ENCODE peak calls at places on chromosomes 13 and 19, in four cellular contexts. One of them, this sample, is unnamed.

GRCh38 chr19:5686647-5687359 is 3.3 kb upstream of the RPL36 start:
- DNase-seq in ovary: peak; percentile 97
- DNase-seq in BE2C: peak; percentile 100
- DNase-seq in PC-3: peak; percentile 98
- DNase-seq in this sample: peak; percentile 93

GRCh38 chr19:23273022-23273593 is 22.9 kb upstream of the ZNF724 start:
- DNase-seq in ovary: no peak
- DNase-seq in BE2C: no peak
- DNase-seq in PC-3: no peak
- DNase-seq in this sample: peak; percentile 5

GRCh38 chr19:57063070-57063469 is 56.7 kb upstream of the USP29 start:
- DNase-seq in ovary: no peak
- DNase-seq in BE2C: no peak
- DNase-seq in PC-3: no peak
- DNase-seq in this sample: no peak

GRCh38 chr13:110272227-110272626 is 34.7 kb downstream of the COL4A1 start:
- DNase-seq in ovary: no peak
- DNase-seq in BE2C: no peak
- DNase-seq in PC-3: no peak
- DNase-seq in this sample: no peak

GRCh38 chr19:46704379-46705076 is 12.4 kb downstream of the PRKD2 start:
- DNase-seq in ovary: peak; percentile 58
- DNase-seq in BE2C: peak; percentile 80
- DNase-seq in PC-3: peak; percentile 57
- DNase-seq in this sample: peak; percentile 82

GRCh38 chr13:31418186-31418585 is 218.4 kb downstream of the B3GLCT start:
- DNase-seq in ovary: no peak
- DNase-seq in BE2C: no peak
- DNase-seq in PC-3: no peak
- DNase-seq in this sample: no peak

GRCh38 chr13:44790289-44790688 is 199.0 kb downstream of the NUFIP1 start:
- DNase-seq in ovary: no peak
- DNase-seq in BE2C: no peak
- DNase-seq in PC-3: no peak
- DNase-seq in this sample: no peak

GRCh38 chr13:95438297-95438696 is 114.2 kb upstream of the CLDN10 start:
- DNase-seq in ovary: no peak
- DNase-seq in BE2C: no peak
- DNase-seq in PC-3: no peak
- DNase-seq in this sample: no peak

GRCh38 chr13:38045278-38046048 is 175.9 kb upstream of the TRPC4 start:
- DNase-seq in ovary: no peak
- DNase-seq in BE2C: peak; percentile 32
- DNase-seq in PC-3: peak; percentile 51
- DNase-seq in this sample: no peak

GRCh38 chr19:16078759-16079707 is 2.7 kb downstream of the TPM4 start:
- DNase-seq in ovary: peak; percentile 82
- DNase-seq in BE2C: peak; percentile 74
- DNase-seq in PC-3: peak; percentile 99
- DNase-seq in this sample: peak; percentile 85

GRCh38 chr13:28582225-28582891 is 76.6 kb upstream of the POMP start:
- DNase-seq in ovary: no peak
- DNase-seq in BE2C: no peak
- DNase-seq in PC-3: no peak
- DNase-seq in this sample: no peak

GRCh38 chr13:74246398-74246975 is 112.3 kb upstream of the KLF12 start:
- DNase-seq in ovary: no peak
- DNase-seq in BE2C: no peak
- DNase-seq in PC-3: no peak
- DNase-seq in this sample: no peak

GRCh38 chr19:6588508-6589345 is 2.2 kb downstream of the CD70 start:
- DNase-seq in ovary: no peak
- DNase-seq in BE2C: no peak
- DNase-seq in PC-3: no peak
- DNase-seq in this sample: no peak

GRCh38 chr13:45396548-45397095 is 21.6 kb downstream of the SLC25A30 start:
- DNase-seq in ovary: no peak
- DNase-seq in BE2C: no peak
- DNase-seq in PC-3: no peak
- DNase-seq in this sample: no peak

GRCh38 chr19:43667524-43668405 is 2.2 kb downstream of the PLAUR start:
- DNase-seq in ovary: peak; percentile 32
- DNase-seq in BE2C: no peak
- DNase-seq in PC-3: no peak
- DNase-seq in this sample: no peak

GRCh38 chr13:107296804-107297203 is 728.9 kb upstream of the ARGLU1 start:
- DNase-seq in ovary: no peak
- DNase-seq in BE2C: no peak
- DNase-seq in PC-3: peak; percentile 60
- DNase-seq in this sample: no peak

GRCh38 chr19:13420780-13421179 is 85.5 kb downstream of the CACNA1A start:
- DNase-seq in ovary: no peak
- DNase-seq in BE2C: no peak
- DNase-seq in PC-3: peak; percentile 18
- DNase-seq in this sample: no peak

GRCh38 chr19:29609636-29610035 is 3.6 kb downstream of the POP4 start:
- DNase-seq in ovary: no peak
- DNase-seq in BE2C: no peak
- DNase-seq in PC-3: no peak
- DNase-seq in this sample: no peak

GRCh38 chr19:35107541-35107939 is 8.1 kb upstream of the FXYD3 start:
- DNase-seq in ovary: no peak
- DNase-seq in BE2C: no peak
- DNase-seq in PC-3: peak; percentile 80
- DNase-seq in this sample: no peak

GRCh38 chr13:102556806-102557205 is 40.0 kb upstream of the TPP2 start:
- DNase-seq in ovary: no peak
- DNase-seq in BE2C: no peak
- DNase-seq in PC-3: no peak
- DNase-seq in this sample: no peak

GRCh38 chr19:35437152-35437951 is 10.7 kb upstream of the FFAR2 start:
- DNase-seq in ovary: no peak
- DNase-seq in BE2C: no peak
- DNase-seq in PC-3: no peak
- DNase-seq in this sample: no peak

GRCh38 chr19:35306473-35307246 is 14.7 kb downstream of the MAG start:
- DNase-seq in ovary: no peak
- DNase-seq in BE2C: no peak
- DNase-seq in PC-3: peak; percentile 50
- DNase-seq in this sample: no peak

GRCh38 chr19:55554749-55555152 is 9.4 kb upstream of the SBK3 start:
- DNase-seq in ovary: no peak
- DNase-seq in BE2C: no peak
- DNase-seq in PC-3: no peak
- DNase-seq in this sample: peak; percentile 8

GRCh38 chr19:18723871-18724377 is 40.4 kb downstream of the CRTC1 start:
- DNase-seq in ovary: no peak
- DNase-seq in BE2C: no peak
- DNase-seq in PC-3: no peak
- DNase-seq in this sample: no peak

GRCh38 chr19:10780368-10780767 is 55.6 kb downstream of the TMED1 start:
- DNase-seq in ovary: no peak
- DNase-seq in BE2C: no peak
- DNase-seq in PC-3: no peak
- DNase-seq in this sample: no peak
- H3K4me1 ChIP-seq in ovary: no peaks in the 10 kb centered on the region
- H3K4me1 ChIP-seq in BE2C: peaks cover 2% of the 10 kb centered on the region
- H3K4me1 ChIP-seq in PC-3: no peaks in the 10 kb centered on the region
- H3K4me1 ChIP-seq in this sample: no peaks in the 10 kb centered on the region

DNA sequence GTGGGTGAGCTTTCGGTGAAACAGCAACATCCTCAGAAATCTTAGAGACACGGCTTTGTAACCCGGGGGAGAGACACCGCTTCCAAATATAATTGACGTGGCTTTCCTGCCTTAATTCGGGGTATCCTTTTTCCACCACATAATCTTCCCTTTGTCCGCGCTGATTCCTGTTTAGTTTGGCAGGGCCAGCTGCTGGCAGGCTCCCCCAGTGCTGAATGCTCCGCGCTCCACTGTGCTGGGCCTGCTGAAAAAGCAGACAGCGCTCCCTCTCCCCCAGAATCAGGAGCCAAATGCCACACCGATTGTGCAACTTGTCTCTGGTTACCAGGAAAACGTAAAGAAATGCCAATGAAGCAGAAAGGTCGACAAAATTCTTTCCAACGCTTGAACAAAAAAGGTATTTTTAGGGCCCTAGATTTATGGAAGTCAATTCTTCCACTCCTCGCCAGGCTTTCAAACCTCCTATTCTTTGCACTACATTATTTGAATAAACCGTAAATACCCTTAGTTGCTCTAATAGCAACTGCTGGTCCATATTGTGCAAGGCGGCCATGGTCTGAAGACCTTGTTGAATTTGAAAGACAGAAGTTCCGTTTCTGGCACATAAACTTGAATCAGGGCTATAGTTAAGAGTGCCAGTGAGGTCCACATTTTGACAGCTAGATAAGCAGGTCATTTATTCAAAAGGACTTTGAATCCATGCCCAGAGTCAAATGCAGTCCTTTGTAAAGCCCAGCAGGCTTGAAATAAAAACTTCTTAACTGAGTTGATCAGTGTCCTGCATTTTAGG is 206.7 kb upstream of the RFC3 start:
- DNase-seq in ovary: no peak
- DNase-seq in BE2C: no peak
- DNase-seq in PC-3: no peak
- DNase-seq in this sample: no peak
- H3K4me3 ChIP-seq in ovary: no peak overlapping the region
- H3K4me3 ChIP-seq in BE2C: no peak overlapping the region
- H3K4me3 ChIP-seq in PC-3: no peak overlapping the region
- H3K4me3 ChIP-seq in this sample: peak overlapping the region; percentile 42

DNA sequence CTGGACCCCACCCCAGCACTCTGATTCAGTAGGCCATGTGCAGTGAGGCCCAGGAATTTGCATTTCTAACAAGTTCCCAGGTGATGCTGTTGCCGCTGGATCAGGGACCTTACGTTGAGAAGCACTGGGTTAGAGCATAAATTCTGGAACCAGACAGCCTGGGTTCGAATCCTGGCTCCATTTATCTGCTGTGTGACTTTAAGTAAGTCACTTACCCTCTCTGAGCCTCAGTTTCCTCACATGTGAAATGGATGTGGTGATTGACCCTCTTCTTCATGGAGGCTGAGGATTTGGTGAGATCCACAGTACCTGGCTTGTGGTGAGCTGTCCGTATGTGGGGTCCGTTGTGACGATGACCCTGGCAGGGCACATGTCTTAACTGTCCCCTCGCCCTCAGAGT is 15.9 kb downstream of the HIPK4 start:
- DNase-seq in ovary: no peak
- DNase-seq in BE2C: no peak
- DNase-seq in PC-3: no peak
- DNase-seq in this sample: no peak
- H3K4me1 ChIP-seq in ovary: no peaks in the 10 kb centered on the region
- H3K4me1 ChIP-seq in BE2C: peaks cover 3% of the 10 kb centered on the region
- H3K4me1 ChIP-seq in PC-3: no peaks in the 10 kb centered on the region
- H3K4me1 ChIP-seq in this sample: no peaks in the 10 kb centered on the region

DNA sequence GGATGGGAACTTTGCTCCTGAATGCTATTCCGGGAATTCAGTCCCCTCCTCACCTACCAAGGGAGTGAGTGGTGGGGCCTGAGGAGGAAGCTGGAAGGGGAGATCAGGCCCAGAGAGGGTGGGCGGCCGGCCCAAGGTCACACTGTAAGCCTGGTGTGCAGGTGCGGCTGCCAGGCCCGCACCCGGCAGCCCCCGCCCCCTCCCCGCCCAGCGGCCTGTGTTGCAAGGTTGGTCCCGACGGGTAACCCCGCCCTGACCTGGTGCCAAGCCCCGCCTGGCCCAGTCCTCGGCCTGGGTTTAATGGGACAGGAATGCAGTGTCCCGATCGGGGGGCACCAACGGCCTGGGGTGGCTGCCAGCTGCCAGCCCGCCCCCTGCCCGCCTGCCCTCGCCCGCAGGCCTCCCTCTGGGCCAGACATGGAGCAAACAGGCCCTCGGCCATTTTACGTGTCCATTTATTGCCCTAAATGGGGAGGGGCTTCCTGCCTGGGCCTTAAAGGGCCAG is 5.5 kb downstream of the ZBTB7A start:
- DNase-seq in ovary: peak; percentile 65
- DNase-seq in BE2C: no peak
- DNase-seq in PC-3: peak; percentile 51
- DNase-seq in this sample: no peak
- H3K4me3 ChIP-seq in ovary: peak overlapping the region; percentile 31
- H3K4me3 ChIP-seq in BE2C: no peak overlapping the region
- H3K4me3 ChIP-seq in PC-3: peak overlapping the region; percentile 58
- H3K4me3 ChIP-seq in this sample: no peak overlapping the region

DNA sequence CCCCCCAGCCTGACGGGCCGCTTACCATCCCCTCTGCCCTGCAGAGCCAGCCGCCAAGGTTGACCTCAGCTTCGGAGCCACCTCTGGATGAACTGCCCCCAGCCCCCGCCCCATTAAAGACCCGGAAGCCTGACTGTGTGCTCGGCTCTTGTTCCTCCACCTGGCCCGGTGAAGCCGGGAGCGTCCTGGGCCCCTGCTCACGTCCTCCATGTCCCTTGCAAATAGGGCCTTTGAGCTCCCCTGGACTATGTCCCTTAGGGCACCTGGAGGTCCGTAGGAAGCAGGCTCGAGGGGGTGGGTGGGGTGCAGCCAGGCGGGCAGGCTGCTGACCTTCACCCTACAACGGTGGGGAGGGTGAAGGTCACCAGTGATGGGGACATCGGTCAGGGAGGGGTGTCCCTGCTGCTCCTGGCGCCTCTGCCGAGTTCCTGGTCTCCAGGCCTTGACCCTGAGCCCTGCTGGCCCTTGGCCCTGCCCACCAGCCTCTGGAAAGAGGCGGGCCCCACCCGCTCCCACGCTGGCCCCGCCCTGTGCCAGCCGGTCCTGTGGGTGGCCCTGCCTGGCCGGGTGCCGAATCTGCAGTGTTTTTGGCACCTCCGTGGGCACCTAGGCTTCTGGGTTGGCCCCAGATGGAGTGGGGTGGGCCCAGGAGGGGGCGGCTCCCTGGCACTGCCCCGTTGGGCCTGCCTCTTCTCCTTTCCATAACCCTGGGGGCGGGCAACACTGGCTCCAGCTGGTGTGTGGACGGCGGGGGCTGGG is 3.3 kb downstream of the ATP5F1D start:
- DNase-seq in ovary: peak; percentile 52
- DNase-seq in BE2C: no peak
- DNase-seq in PC-3: no peak
- DNase-seq in this sample: no peak
- H3K4me1 ChIP-seq in ovary: peaks cover 21% of the 10 kb centered on the region
- H3K4me1 ChIP-seq in BE2C: peaks cover 17% of the 10 kb centered on the region
- H3K4me1 ChIP-seq in PC-3: peaks cover 37% of the 10 kb centered on the region
- H3K4me1 ChIP-seq in this sample: peaks cover 51% of the 10 kb centered on the region

GRCh38 chr19:17329061-17329767 is 5.4 kb downstream of the ANO8 start:
- DNase-seq in ovary: no peak
- DNase-seq in BE2C: no peak
- DNase-seq in PC-3: no peak
- DNase-seq in this sample: no peak

GRCh38 chr19:17328517-17329060 is 6.1 kb downstream of the ANO8 start:
- DNase-seq in ovary: no peak
- DNase-seq in BE2C: no peak
- DNase-seq in PC-3: no peak
- DNase-seq in this sample: peak; percentile 49

GRCh38 chr19:17327068-17327653 is 7.5 kb downstream of the ANO8 start:
- DNase-seq in ovary: no peak
- DNase-seq in BE2C: no peak
- DNase-seq in PC-3: no peak
- DNase-seq in this sample: no peak

GRCh38 chr19:17326595-17326966 is 8.1 kb downstream of the ANO8 start:
- DNase-seq in ovary: no peak
- DNase-seq in BE2C: no peak
- DNase-seq in PC-3: no peak
- DNase-seq in this sample: no peak

GRCh38 chr19:17327654-17328516 is 6.8 kb downstream of the ANO8 start:
- DNase-seq in ovary: peak; percentile 85
- DNase-seq in BE2C: no peak
- DNase-seq in PC-3: no peak
- DNase-seq in this sample: peak; percentile 53
- H3K4me3 ChIP-seq in ovary: peak overlapping the region; percentile 40
- H3K4me3 ChIP-seq in BE2C: no peak overlapping the region
- H3K4me3 ChIP-seq in PC-3: no peak overlapping the region
- H3K4me3 ChIP-seq in this sample: peak overlapping the region; percentile 61

This sample was measured in CD8-positive, alpha-beta memory T cell.